ENCODE peak calls at places on chromosome 10, in eight cellular contexts. Q is transverse colon, S is heart right ventricle, G is astrocyte of the spinal cord, X is fibroblast of lung, U is H9, J is AG04449, R is upper lobe of right lung. M is an unnamed sample.
A peak's percentile ranks its signal among the peaks of the same experiment; 100 is the strongest.

GRCh38 chr10:25753776-25754175 is 180.3 kb upstream of the MYO3A start:
- DNase-seq in Q (no peak), S (no peak), G (peak; percentile 11), X (no peak), U (no peak), J (no peak), R (no peak), M (peak; percentile 84)

GRCh38 chr10:88926484-88927249 is 25.9 kb downstream of the ACTA2 start:
- DNase-seq in Q (no peak), S (peak; percentile 32), G (peak; percentile 88), X (peak; percentile 97), U (no peak), J (peak; percentile 72), R (no peak), M (no peak)

GRCh38 chr10:82378146-82378545 is 503.2 kb downstream of the NRG3 start:
- DNase-seq in Q (no peak), S (peak; percentile 43), G (peak; percentile 17), X (peak; percentile 65), U (no peak), J (no peak), R (no peak), M (no peak)

GRCh38 chr10:88949912-88950664 is 2.5 kb downstream of the ACTA2 start:
- DNase-seq in Q (no peak), S (no peak), G (peak; percentile 33), X (peak; percentile 56), U (no peak), J (no peak), R (no peak), M (no peak)

GRCh38 chr10:43042503-43043341 is 34.1 kb upstream of the RET start:
- DNase-seq in Q (no peak), S (no peak), G (no peak), X (no peak), U (peak; percentile 44), J (no peak), R (peak; percentile 56), M (no peak)

GRCh38 chr10:86449926-86450558 is 71.5 kb downstream of the WAPL start:
- DNase-seq in Q (no peak), S (no peak), G (no peak), X (no peak), U (no peak), J (no peak), R (no peak), M (no peak)

GRCh38 chr10:14822879-14823755 is 14.7 kb downstream of the CDNF start:
- DNase-seq in Q (peak; percentile 29), S (peak; percentile 23), G (peak; percentile 50), X (peak; percentile 70), U (no peak), J (no peak), R (no peak), M (peak; percentile 46)

GRCh38 chr10:43898592-43898991 is 249.9 kb upstream of the ZNF32 start:
- DNase-seq in Q (no peak), S (no peak), G (no peak), X (no peak), U (peak; percentile 15), J (no peak), R (no peak), M (no peak)

GRCh38 chr10:77616766-77617165 is 20.8 kb downstream of the KCNMA1 start:
- DNase-seq in Q (no peak), S (no peak), G (no peak), X (no peak), U (no peak), J (no peak), R (no peak), M (no peak)

GRCh38 chr10:110395350-110396283 is 90.9 kb upstream of the SMNDC1 start:
- DNase-seq in Q (peak; percentile 85), S (peak; percentile 58), G (peak; percentile 98), X (peak; percentile 98), U (no peak), J (peak; percentile 77), R (no peak), M (no peak)

GRCh38 chr10:132685121-132685891 is 100.6 kb downstream of the NKX6-2 start:
- DNase-seq in Q (peak; percentile 35), S (no peak), G (peak; percentile 65), X (peak; percentile 61), U (peak; percentile 22), J (no peak), R (peak; percentile 79), M (peak; percentile 38)

GRCh38 chr10:70132098-70133029 is at the start of gene AIFM2:
- DNase-seq in Q (peak; percentile 94), S (peak; percentile 72), G (peak; percentile 63), X (peak; percentile 67), U (peak; percentile 79), J (no peak), R (peak; percentile 93), M (no peak)

GRCh38 chr10:70715853-70716795 is 43.8 kb downstream of the ADAMTS14 start:
- DNase-seq in Q (no peak), S (peak; percentile 32), G (peak; percentile 73), X (peak; percentile 82), U (peak; percentile 43), J (no peak), R (no peak), M (peak; percentile 70)

DNA sequence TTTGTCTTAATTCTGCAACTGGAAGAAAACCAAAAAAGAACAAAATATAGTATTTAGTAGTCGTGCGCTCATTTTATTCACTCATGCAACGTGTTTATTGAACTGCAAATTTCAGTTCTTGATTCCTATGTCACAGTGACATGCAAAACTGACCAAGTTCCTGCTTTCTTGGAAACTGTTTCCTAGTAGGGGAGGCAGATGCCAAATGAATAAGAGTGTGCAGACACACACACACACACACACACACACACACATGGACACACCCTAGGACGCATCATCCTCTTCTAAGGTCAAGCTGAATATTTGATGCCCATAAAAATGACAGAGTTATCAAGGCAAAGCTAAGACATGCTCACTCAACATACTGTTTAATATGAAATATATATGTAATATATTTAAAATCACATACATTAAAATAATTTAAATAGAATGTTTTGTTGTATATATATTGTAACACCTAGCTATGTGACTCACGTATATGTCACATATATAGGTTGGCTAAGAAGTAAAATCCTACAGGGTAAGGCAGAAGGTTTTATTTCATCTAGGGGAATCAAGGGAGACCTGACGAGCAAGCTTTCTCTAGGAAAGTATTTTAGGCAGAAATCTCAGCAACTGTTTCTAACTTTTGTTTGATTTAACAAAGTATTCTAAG is 79.6 kb downstream of the SVIL start:
- DNase-seq in Q (no peak), S (no peak), G (no peak), X (no peak), U (no peak), J (no peak), R (no peak), M (peak; percentile 54)
- TF ChIP-seq CTCF in Q (no peak), S (no peak), G (no peak), X (no peak), U (no peak), J (no peak), R (no peak), M (no peak)

GRCh38 chr10:58316874-58317273 is 17.9 kb upstream of the UBE2D1 start:
- DNase-seq in Q (no peak), S (no peak), G (no peak), X (no peak), U (no peak), J (no peak), R (no peak), M (no peak)
- TF ChIP-seq CTCF in Q (no peak), S (no peak), G (no peak), X (no peak), U (no peak), J (no peak), R (no peak), M (no peak)

GRCh38 chr10:64396105-64396504 is 874.9 kb downstream of the REEP3 start:
- DNase-seq in Q (no peak), S (no peak), G (peak; percentile 61), X (peak; percentile 64), U (no peak), J (peak; percentile 36), R (no peak), M (no peak)
- TF ChIP-seq CTCF in Q (no peak), S (no peak), G (no peak), X (no peak), U (no peak), J (no peak), R (no peak), M (no peak)

DNA sequence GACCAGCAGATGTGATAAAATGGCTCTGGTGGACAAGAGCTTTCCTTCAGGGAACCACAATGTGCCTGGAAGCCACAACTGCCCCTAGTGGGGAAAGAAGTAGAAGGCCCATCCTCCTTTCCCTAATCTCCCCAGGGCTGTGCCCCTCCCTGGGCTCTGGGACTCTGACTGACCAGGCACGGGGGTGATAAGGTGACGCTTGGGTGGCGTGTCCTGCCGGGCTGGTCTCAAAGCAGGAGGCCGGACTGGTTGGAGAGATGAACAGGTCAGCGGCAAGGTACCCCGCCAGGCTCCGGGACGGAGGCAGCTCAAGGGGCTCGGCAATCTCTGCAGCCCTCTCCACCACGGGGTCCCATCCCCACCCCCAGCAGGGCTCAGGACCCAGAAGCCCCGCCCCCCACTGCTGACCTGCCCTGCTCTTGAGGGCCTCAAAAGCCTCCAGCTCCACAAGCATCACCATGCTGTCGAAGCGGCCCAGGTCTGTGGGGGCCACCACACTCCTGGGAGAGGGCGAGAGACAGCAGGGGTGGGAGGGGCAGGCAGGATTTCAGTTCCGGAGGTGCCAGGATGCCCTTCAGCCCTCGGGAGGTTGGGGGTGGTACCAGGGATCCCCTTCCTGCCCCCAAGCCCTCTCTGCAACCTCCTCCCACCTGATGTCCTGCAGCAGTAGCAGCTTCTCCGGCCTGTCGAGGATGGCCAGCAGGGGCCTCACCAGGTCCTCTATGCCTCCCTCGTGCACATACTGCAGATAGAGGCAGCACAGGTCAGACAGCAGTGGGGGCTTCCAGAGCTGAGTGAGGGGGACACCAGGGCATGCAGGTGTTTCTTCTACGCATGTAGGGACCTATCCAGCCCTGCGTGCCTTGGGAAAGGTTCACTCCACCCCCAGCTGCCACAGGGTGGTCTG is 12.2 kb downstream of the LZTS2 start:
- DNase-seq in Q (no peak), S (no peak), G (no peak), X (no peak), U (peak; percentile 67), J (no peak), R (no peak), M (no peak)
- TF ChIP-seq CTCF in Q (peak; percentile 16), S (peak; percentile 23), G (peak; percentile 59), X (peak; percentile 40), U (peak; percentile 66), J (peak; percentile 30), R (peak; percentile 22), M (no peak)

GRCh38 chr10:104127411-104127810 is 5.4 kb downstream of the SFR1 start:
- DNase-seq in Q (no peak), S (peak; percentile 7), G (no peak), X (no peak), U (peak; percentile 62), J (no peak), R (no peak), M (no peak)
- TF ChIP-seq CTCF in Q (peak; percentile 5), S (no peak), G (peak; percentile 6), X (no peak), U (peak; percentile 66), J (no peak), R (peak; percentile 24), M (no peak)